ENCODE peak calls at places on chromosomes 16 and 17, in eight cellular contexts. One of them, this sample, is unnamed.

GRCh38 chr16:4984174-4985000 is 26.3 kb downstream of the SEC14L5 start:
- DNase-seq in NCI-H1105: no peak
- DNase-seq in bronchial epithelial cell: peak
- DNase-seq in activated B cell treated with CpG ODN at 0.5 μM for 24 hours: no peak
- DNase-seq in RCC 7860: no peak
- DNase-seq in H54: no peak
- DNase-seq in DMS79: no peak
- DNase-seq in mucosa of gallbladder: no peak
- DNase-seq in this sample: no peak

GRCh38 chr17:77451271-77451893 is 310.6 kb downstream of the SEC14L1 start:
- DNase-seq in bronchial epithelial cell: no peak
- DNase-seq in activated B cell treated with CpG ODN at 0.5 μM for 24 hours: peak
- DNase-seq in RCC 7860: no peak
- DNase-seq in NCI-H1105: peak
- DNase-seq in DMS79: peak
- DNase-seq in H54: no peak
- DNase-seq in mucosa of gallbladder: peak
- DNase-seq in this sample: no peak

GRCh38 chr17:14805348-14805747 is 459.8 kb downstream of the PMP22 start:
- DNase-seq in DMS79: no peak
- DNase-seq in H54: no peak
- DNase-seq in activated B cell treated with CpG ODN at 0.5 μM for 24 hours: no peak
- DNase-seq in bronchial epithelial cell: no peak
- DNase-seq in mucosa of gallbladder: no peak
- DNase-seq in RCC 7860: no peak
- DNase-seq in NCI-H1105: no peak
- DNase-seq in this sample: no peak

GRCh38 chr17:61065263-61065773 is 334.3 kb upstream of the TBX2 start:
- DNase-seq in NCI-H1105: no peak
- DNase-seq in mucosa of gallbladder: no peak
- DNase-seq in RCC 7860: peak
- DNase-seq in bronchial epithelial cell: no peak
- DNase-seq in DMS79: no peak
- DNase-seq in H54: peak
- DNase-seq in activated B cell treated with CpG ODN at 0.5 μM for 24 hours: no peak
- DNase-seq in this sample: peak

GRCh38 chr17:31583795-31584340 is 192.4 kb downstream of the RAB11FIP4 start:
- DNase-seq in H54: no peak
- DNase-seq in RCC 7860: no peak
- DNase-seq in bronchial epithelial cell: peak
- DNase-seq in DMS79: no peak
- DNase-seq in NCI-H1105: no peak
- DNase-seq in mucosa of gallbladder: no peak
- DNase-seq in activated B cell treated with CpG ODN at 0.5 μM for 24 hours: no peak
- DNase-seq in this sample: no peak

GRCh38 chr16:16090238-16090637 is 133.1 kb downstream of the ABCC6 start:
- DNase-seq in activated B cell treated with CpG ODN at 0.5 μM for 24 hours: no peak
- DNase-seq in RCC 7860: no peak
- DNase-seq in DMS79: no peak
- DNase-seq in NCI-H1105: no peak
- DNase-seq in bronchial epithelial cell: no peak
- DNase-seq in H54: no peak
- DNase-seq in mucosa of gallbladder: no peak
- DNase-seq in this sample: no peak

GRCh38 chr16:68756250-68757051 is 19.4 kb downstream of the CDH1 start:
- DNase-seq in mucosa of gallbladder: peak
- DNase-seq in NCI-H1105: no peak
- DNase-seq in bronchial epithelial cell: peak
- DNase-seq in RCC 7860: no peak
- DNase-seq in activated B cell treated with CpG ODN at 0.5 μM for 24 hours: peak
- DNase-seq in DMS79: peak
- DNase-seq in H54: no peak
- DNase-seq in this sample: no peak

GRCh38 chr17:81806461-81807209 is 2.7 kb downstream of the GCGR start:
- DNase-seq in RCC 7860: no peak
- DNase-seq in DMS79: no peak
- DNase-seq in H54: no peak
- DNase-seq in NCI-H1105: no peak
- DNase-seq in bronchial epithelial cell: no peak
- DNase-seq in mucosa of gallbladder: no peak
- DNase-seq in activated B cell treated with CpG ODN at 0.5 μM for 24 hours: no peak
- DNase-seq in this sample: no peak

GRCh38 chr17:20206591-20206990 is 197.4 kb downstream of the SPECC1 start:
- DNase-seq in H54: no peak
- DNase-seq in mucosa of gallbladder: no peak
- DNase-seq in NCI-H1105: no peak
- DNase-seq in DMS79: no peak
- DNase-seq in activated B cell treated with CpG ODN at 0.5 μM for 24 hours: no peak
- DNase-seq in bronchial epithelial cell: peak
- DNase-seq in RCC 7860: peak
- DNase-seq in this sample: peak

GRCh38 chr16:28231763-28232162 is 20.0 kb upstream of the XPO6 start:
- DNase-seq in RCC 7860: no peak
- DNase-seq in DMS79: no peak
- DNase-seq in bronchial epithelial cell: no peak
- DNase-seq in NCI-H1105: no peak
- DNase-seq in activated B cell treated with CpG ODN at 0.5 μM for 24 hours: no peak
- DNase-seq in H54: no peak
- DNase-seq in mucosa of gallbladder: no peak
- DNase-seq in this sample: no peak

GRCh38 chr16:23182206-23182674 is 305 bp upstream of the SCNN1G start:
- DNase-seq in DMS79: peak
- DNase-seq in bronchial epithelial cell: peak
- DNase-seq in H54: no peak
- DNase-seq in activated B cell treated with CpG ODN at 0.5 μM for 24 hours: peak
- DNase-seq in mucosa of gallbladder: peak
- DNase-seq in NCI-H1105: peak
- DNase-seq in RCC 7860: peak
- DNase-seq in this sample: peak

GRCh38 chr17:79360196-79360595 is 250.7 kb downstream of the RBFOX3 start:
- DNase-seq in activated B cell treated with CpG ODN at 0.5 μM for 24 hours: no peak
- DNase-seq in mucosa of gallbladder: no peak
- DNase-seq in bronchial epithelial cell: no peak
- DNase-seq in H54: no peak
- DNase-seq in NCI-H1105: no peak
- DNase-seq in RCC 7860: no peak
- DNase-seq in DMS79: no peak
- DNase-seq in this sample: no peak

GRCh38 chr17:51795401-51795800 is 363.1 kb downstream of the CA10 start:
- DNase-seq in NCI-H1105: no peak
- DNase-seq in bronchial epithelial cell: no peak
- DNase-seq in activated B cell treated with CpG ODN at 0.5 μM for 24 hours: no peak
- DNase-seq in RCC 7860: no peak
- DNase-seq in H54: no peak
- DNase-seq in mucosa of gallbladder: no peak
- DNase-seq in DMS79: no peak
- DNase-seq in this sample: no peak

GRCh38 chr16:11748404-11749254 is 6.0 kb upstream of the TXNDC11 start:
- DNase-seq in H54: no peak
- DNase-seq in activated B cell treated with CpG ODN at 0.5 μM for 24 hours: no peak
- DNase-seq in DMS79: no peak
- DNase-seq in bronchial epithelial cell: no peak
- DNase-seq in RCC 7860: no peak
- DNase-seq in NCI-H1105: no peak
- DNase-seq in mucosa of gallbladder: peak
- DNase-seq in this sample: no peak

GRCh38 chr17:4301066-4301465 is 37.3 kb upstream of the ANKFY1 start:
- DNase-seq in H54: no peak
- DNase-seq in activated B cell treated with CpG ODN at 0.5 μM for 24 hours: no peak
- DNase-seq in mucosa of gallbladder: no peak
- DNase-seq in NCI-H1105: no peak
- DNase-seq in bronchial epithelial cell: no peak
- DNase-seq in DMS79: no peak
- DNase-seq in RCC 7860: no peak
- DNase-seq in this sample: no peak

GRCh38 chr17:45440161-45440859 is 7.6 kb upstream of the ARHGAP27 start:
- DNase-seq in RCC 7860: no peak
- DNase-seq in NCI-H1105: peak
- DNase-seq in mucosa of gallbladder: no peak
- DNase-seq in bronchial epithelial cell: peak
- DNase-seq in DMS79: no peak
- DNase-seq in H54: no peak
- DNase-seq in activated B cell treated with CpG ODN at 0.5 μM for 24 hours: no peak
- DNase-seq in this sample: no peak

GRCh38 chr17:18975597-18975996 is 23.6 kb downstream of the SLC5A10 start:
- DNase-seq in bronchial epithelial cell: no peak
- DNase-seq in H54: no peak
- DNase-seq in activated B cell treated with CpG ODN at 0.5 μM for 24 hours: no peak
- DNase-seq in NCI-H1105: no peak
- DNase-seq in RCC 7860: no peak
- DNase-seq in DMS79: no peak
- DNase-seq in mucosa of gallbladder: no peak
- DNase-seq in this sample: no peak

This sample was measured in HTR-8/SVneo.